ENCODE peak calls at places on chromosomes 11 and 22, in eight cellular contexts. V is amygdala; R is fibroblast of mammary gland; S is naive thymus-derived CD4-positive, alpha-beta T cell; T is CD4-positive, CD25-positive, alpha-beta regulatory T cell; Y is WTC11; X is GM12891; Z is activated CD8-positive, alpha-beta memory T cell treated with anti-CD3 and anti-CD28 coated beads for 1 hour. Q is an unnamed sample.

GRCh38 chr22:22938672-22939536 is 51.3 kb downstream of the IGLL5 start:
- DNase-seq in Y (no peak), Z (no peak), T (no peak), V (no peak), S (no peak), R (no peak), X (no peak), Q (no peak)

GRCh38 chr11:132125855-132126841 is 755.7 kb downstream of the NTM start:
- DNase-seq in X (peak; percentile 22), S (no peak), T (peak; percentile 4), Z (no peak), V (peak; percentile 24), Y (no peak), R (peak; percentile 33), Q (peak; percentile 68)

GRCh38 chr11:8209208-8209807 is 40.5 kb upstream of the RIC3 start:
- DNase-seq in Y (peak; percentile 82), S (no peak), Z (no peak), V (no peak), X (no peak), R (no peak), T (no peak), Q (peak; percentile 63)

GRCh38 chr11:65215441-65216076 is 33.8 kb downstream of the CAPN1 start:
- DNase-seq in T (no peak), Y (no peak), V (no peak), Z (no peak), S (no peak), R (peak; percentile 15), X (no peak), Q (peak; percentile 39)

GRCh38 chr11:16052750-16053149 is 303.6 kb downstream of the SOX6 start:
- DNase-seq in V (no peak), T (no peak), X (no peak), S (no peak), Y (no peak), Z (no peak), R (no peak), Q (no peak)

GRCh38 chr11:61830318-61831105 is 2.4 kb downstream of the FADS2 start:
- DNase-seq in Z (no peak), R (no peak), Y (no peak), V (no peak), S (no peak), T (no peak), X (no peak), Q (no peak)

GRCh38 chr11:33835143-33835878 is 56.6 kb downstream of the LMO2 start:
- DNase-seq in V (no peak), Y (no peak), T (no peak), Z (no peak), R (peak; percentile 86), S (no peak), X (no peak), Q (no peak)

GRCh38 chr22:49599039-49599438 is 228.6 kb downstream of the BRD1 start:
- DNase-seq in V (no peak), T (no peak), S (no peak), R (no peak), Y (no peak), Z (no peak), X (no peak), Q (no peak)

GRCh38 chr22:18998998-18999397 is 62.9 kb upstream of the PRODH start:
- DNase-seq in Z (no peak), S (no peak), V (no peak), Y (peak; percentile 87), T (no peak), R (no peak), X (no peak), Q (peak; percentile 70)

GRCh38 chr11:2883717-2884423 is 1.7 kb downstream of the CDKN1C start:
- DNase-seq in Y (no peak), S (no peak), R (no peak), X (no peak), V (no peak), Z (no peak), T (no peak), Q (no peak)

GRCh38 chr22:49567894-49568750 is 259.6 kb downstream of the BRD1 start:
- DNase-seq in Y (no peak), R (no peak), S (no peak), Z (no peak), T (no peak), V (no peak), X (no peak), Q (no peak)

GRCh38 chr11:74418509-74418895 is 20.3 kb upstream of the PGM2L1 start:
- DNase-seq in T (no peak), S (no peak), R (peak; percentile 81), X (no peak), Y (no peak), Z (no peak), V (no peak), Q (no peak)

GRCh38 chr22:42408815-42409529 is 23.2 kb downstream of the NFAM1 start:
- DNase-seq in V (no peak), S (no peak), Y (no peak), Z (no peak), X (no peak), T (no peak), R (no peak), Q (no peak)

GRCh38 chr11:5618807-5619206 is 6.0 kb upstream of the TRIM34 start:
- DNase-seq in Z (no peak), X (no peak), S (no peak), Y (no peak), V (no peak), R (peak; percentile 86), T (no peak), Q (no peak)

GRCh38 chr11:28729339-28729738 is 621.2 kb downstream of the METTL15 start:
- DNase-seq in X (no peak), S (no peak), Z (no peak), Y (no peak), R (no peak), V (no peak), T (no peak), Q (no peak)

GRCh38 chr11:117273550-117274289 is 17.4 kb upstream of the BACE1-AS start:
- DNase-seq in S (no peak), R (peak; percentile 91), V (no peak), Y (no peak), T (no peak), X (no peak), Z (no peak), Q (peak; percentile 90)

GRCh38 chr11:69593851-69594250 is 47.1 kb upstream of the CCND1 start:
- DNase-seq in V (no peak), Z (no peak), R (no peak), X (no peak), Y (no peak), T (no peak), S (no peak), Q (no peak)

GRCh38 chr11:131275580-131275979 is 94.8 kb upstream of the NTM start:
- DNase-seq in X (no peak), T (no peak), S (no peak), Y (no peak), R (no peak), Z (no peak), V (peak; percentile 70), Q (no peak)

GRCh38 chr11:77324508-77324907 is 23.0 kb upstream of the GDPD4 start:
- DNase-seq in R (no peak), V (no peak), Y (no peak), Z (no peak), S (no peak), T (no peak), X (no peak), Q (no peak)

GRCh38 chr11:74327076-74327475 is 15.6 kb upstream of the P4HA3 start:
- DNase-seq in Z (no peak), V (no peak), R (no peak), X (no peak), S (no peak), T (no peak), Y (no peak), Q (no peak)

GRCh38 chr11:85948884-85949283 is 93.7 kb downstream of the CCDC83 start:
- DNase-seq in S (no peak), Z (no peak), Y (no peak), T (no peak), R (no peak), X (no peak), V (no peak), Q (no peak)

GRCh38 chr11:103596323-103596722 is 440.1 kb upstream of the DDI1 start:
- DNase-seq in T (no peak), S (no peak), R (no peak), V (no peak), X (no peak), Y (no peak), Z (no peak), Q (no peak)

GRCh38 chr11:110524227-110524626 is 94.5 kb downstream of the FDX1 start:
- DNase-seq in Z (no peak), T (no peak), Y (no peak), R (peak; percentile 98), X (no peak), S (no peak), V (peak; percentile 15), Q (no peak)

GRCh38 chr11:21646351-21646750 is 546.5 kb upstream of the ANO5 start:
- DNase-seq in V (no peak), Z (no peak), T (no peak), Y (no peak), R (no peak), X (no peak), S (no peak), Q (no peak)

GRCh38 chr11:127193916-127194315 is 193.3 kb upstream of the KIRREL3 start:
- DNase-seq in R (no peak), V (no peak), X (no peak), Z (no peak), Y (no peak), S (no peak), T (no peak), Q (peak; percentile 52)

GRCh38 chr11:61488651-61489291 is 19.8 kb upstream of the LRRC10B start:
- DNase-seq in V (no peak), S (no peak), T (no peak), Y (peak; percentile 76), Z (no peak), X (no peak), R (peak; percentile 30), Q (peak; percentile 71)

GRCh38 chr11:132106336-132106982 is 736.0 kb downstream of the NTM start:
- DNase-seq in V (peak; percentile 56), Z (no peak), R (no peak), T (no peak), S (no peak), X (no peak), Y (no peak), Q (no peak)

GRCh38 chr22:48389916-48390315 is 1437.8 kb downstream of the BRD1 start:
- DNase-seq in Y (no peak), T (no peak), Z (no peak), S (no peak), R (no peak), V (no peak), X (no peak), Q (no peak)

GRCh38 chr11:5621580-5621979 is 3.2 kb upstream of the TRIM34 start:
- DNase-seq in X (no peak), R (no peak), Y (no peak), T (no peak), Z (no peak), S (no peak), V (no peak), Q (peak; percentile 49)

GRCh38 chr11:12120031-12121008 is 9.9 kb downstream of the MICAL2 start:
- DNase-seq in V (no peak), X (no peak), Z (no peak), S (no peak), R (peak; percentile 53), Y (no peak), T (no peak), Q (no peak)

GRCh38 chr11:111378773-111379499 is at the start of gene POU2AF1:
- DNase-seq in S (peak; percentile 84), Y (peak; percentile 45), Z (peak; percentile 31), X (peak; percentile 50), V (no peak), R (peak; percentile 79), T (peak; percentile 69), Q (no peak)

GRCh38 chr22:24977370-24978230 is 25.1 kb downstream of the KIAA1671 start:
- DNase-seq in R (no peak), Z (no peak), S (no peak), T (no peak), V (no peak), X (no peak), Y (no peak), Q (peak; percentile 80)

GRCh38 chr11:86138958-86139357 is 70.1 kb upstream of the PICALM start:
- DNase-seq in X (peak; percentile 26), T (peak; percentile 46), V (no peak), R (no peak), Y (no peak), Z (no peak), S (no peak), Q (no peak)

GRCh38 chr11:77093056-77093891 is 9.4 kb upstream of the OMP start:
- DNase-seq in Z (no peak), S (no peak), T (no peak), R (no peak), V (no peak), Y (no peak), X (no peak), Q (no peak)

Q was measured in mesendoderm.